ENCODE peak calls at places on chromosomes 2 and 18, in seven cellular contexts. One of them, this sample, is unnamed.
A peak's percentile ranks its signal among the peaks of the same experiment; 100 is the strongest.

GRCh38 chr2:156935611-156936010 is 321.9 kb upstream of the GALNT5 start:
- DNase-seq in H1: no peak
- DNase-seq in GM12878: no peak
- DNase-seq in SK-N-SH: no peak
- DNase-seq in HepG2: no peak
- DNase-seq in GM12891: no peak
- DNase-seq in K562: no peak
- DNase-seq in this sample: no peak

GRCh38 chr18:44973282-44973681 is 292.6 kb downstream of the SETBP1 start:
- DNase-seq in GM12878: no peak
- DNase-seq in K562: no peak
- DNase-seq in HepG2: no peak
- DNase-seq in GM12891: no peak
- DNase-seq in SK-N-SH: no peak
- DNase-seq in H1: no peak
- DNase-seq in this sample: no peak

GRCh38 chr2:41410011-41410410 is 637.8 kb upstream of the PKDCC start:
- DNase-seq in H1: no peak
- DNase-seq in SK-N-SH: no peak
- DNase-seq in GM12891: no peak
- DNase-seq in K562: no peak
- DNase-seq in HepG2: no peak
- DNase-seq in GM12878: no peak
- DNase-seq in this sample: no peak

GRCh38 chr2:141710589-141711239 is 420.1 kb downstream of the LRP1B start:
- DNase-seq in K562: no peak
- DNase-seq in SK-N-SH: no peak
- DNase-seq in HepG2: no peak
- DNase-seq in GM12891: no peak
- DNase-seq in H1: no peak
- DNase-seq in GM12878: no peak
- DNase-seq in this sample: no peak

GRCh38 chr2:233470007-233470687 is 96.4 kb downstream of the USP40 start:
- DNase-seq in SK-N-SH: peak; percentile 50
- DNase-seq in HepG2: no peak
- DNase-seq in GM12878: no peak
- DNase-seq in K562: peak; percentile 43
- DNase-seq in GM12891: no peak
- DNase-seq in H1: no peak
- DNase-seq in this sample: no peak

GRCh38 chr2:119753041-119753929 is 6.4 kb upstream of the PTPN4 start:
- DNase-seq in K562: peak; percentile 56
- DNase-seq in H1: no peak
- DNase-seq in GM12891: no peak
- DNase-seq in HepG2: peak; percentile 61
- DNase-seq in GM12878: no peak
- DNase-seq in SK-N-SH: peak; percentile 56
- DNase-seq in this sample: no peak

GRCh38 chr2:162490052-162490717 is 146.3 kb downstream of the GCA start:
- DNase-seq in H1: no peak
- DNase-seq in GM12878: peak; percentile 24
- DNase-seq in HepG2: peak; percentile 17
- DNase-seq in SK-N-SH: no peak
- DNase-seq in K562: no peak
- DNase-seq in GM12891: no peak
- DNase-seq in this sample: no peak

GRCh38 chr18:48649231-48649630 is 110.4 kb downstream of the CTIF start:
- DNase-seq in H1: no peak
- DNase-seq in GM12878: no peak
- DNase-seq in HepG2: peak; percentile 70
- DNase-seq in GM12891: no peak
- DNase-seq in K562: no peak
- DNase-seq in SK-N-SH: no peak
- DNase-seq in this sample: no peak

GRCh38 chr18:2425426-2426317 is 145.6 kb downstream of the METTL4 start:
- DNase-seq in HepG2: no peak
- DNase-seq in H1: no peak
- DNase-seq in GM12878: no peak
- DNase-seq in K562: no peak
- DNase-seq in GM12891: no peak
- DNase-seq in SK-N-SH: no peak
- DNase-seq in this sample: no peak

GRCh38 chr2:146978891-146979555 is 865.8 kb upstream of the ACVR2A start:
- DNase-seq in SK-N-SH: no peak
- DNase-seq in K562: no peak
- DNase-seq in H1: no peak
- DNase-seq in GM12891: no peak
- DNase-seq in HepG2: no peak
- DNase-seq in GM12878: no peak
- DNase-seq in this sample: no peak

GRCh38 chr18:9673296-9674251 is 34.5 kb upstream of the RAB31 start:
- DNase-seq in SK-N-SH: peak; percentile 38
- DNase-seq in HepG2: peak; percentile 86
- DNase-seq in GM12878: peak; percentile 99
- DNase-seq in K562: peak; percentile 55
- DNase-seq in GM12891: peak; percentile 73
- DNase-seq in H1: no peak
- DNase-seq in this sample: peak; percentile 72
- TF ChIP-seq TAF1 in SK-N-SH: no peak
- TF ChIP-seq TAF1 in HepG2: no peak
- TF ChIP-seq TAF1 in GM12878: peak; percentile 6
- TF ChIP-seq TAF1 in K562: no peak
- TF ChIP-seq TAF1 in GM12891: no peak
- TF ChIP-seq TAF1 in H1: no peak
- TF ChIP-seq TAF1 in this sample: no peak

GRCh38 chr2:226684563-226684959 is 115.1 kb downstream of the IRS1 start:
- DNase-seq in GM12891: no peak
- DNase-seq in GM12878: no peak
- DNase-seq in H1: no peak
- DNase-seq in SK-N-SH: no peak
- DNase-seq in K562: no peak
- DNase-seq in HepG2: no peak
- DNase-seq in this sample: no peak
- TF ChIP-seq POLR2AphosphoS5 in GM12891: no peak
- TF ChIP-seq POLR2AphosphoS5 in GM12878: no peak
- TF ChIP-seq POLR2AphosphoS5 in H1: no peak
- TF ChIP-seq POLR2AphosphoS5 in SK-N-SH: no peak
- TF ChIP-seq POLR2AphosphoS5 in K562: no peak
- TF ChIP-seq POLR2AphosphoS5 in HepG2: no peak
- TF ChIP-seq POLR2AphosphoS5 in this sample: no peak

GRCh38 chr2:11123856-11124759 is 31.2 kb upstream of the SLC66A3 start:
- DNase-seq in K562: peak; percentile 74
- DNase-seq in HepG2: peak; percentile 43
- DNase-seq in GM12891: peak; percentile 78
- DNase-seq in SK-N-SH: peak; percentile 92
- DNase-seq in H1: peak; percentile 47
- DNase-seq in GM12878: no peak
- DNase-seq in this sample: peak; percentile 72
- TF ChIP-seq TAF1 in K562: no peak
- TF ChIP-seq TAF1 in HepG2: no peak
- TF ChIP-seq TAF1 in GM12891: no peak
- TF ChIP-seq TAF1 in SK-N-SH: no peak
- TF ChIP-seq TAF1 in H1: no peak
- TF ChIP-seq TAF1 in GM12878: no peak
- TF ChIP-seq TAF1 in this sample: no peak

GRCh38 chr2:223995569-223995968 is 38.3 kb downstream of the MRPL44 start:
- DNase-seq in GM12878: no peak
- DNase-seq in GM12891: no peak
- DNase-seq in H1: no peak
- DNase-seq in K562: no peak
- DNase-seq in SK-N-SH: no peak
- DNase-seq in HepG2: peak; percentile 47
- DNase-seq in this sample: no peak
- TF ChIP-seq POLR2AphosphoS5 in GM12878: no peak
- TF ChIP-seq POLR2AphosphoS5 in GM12891: no peak
- TF ChIP-seq POLR2AphosphoS5 in H1: no peak
- TF ChIP-seq POLR2AphosphoS5 in K562: no peak
- TF ChIP-seq POLR2AphosphoS5 in SK-N-SH: no peak
- TF ChIP-seq POLR2AphosphoS5 in HepG2: no peak
- TF ChIP-seq POLR2AphosphoS5 in this sample: no peak

DNA sequence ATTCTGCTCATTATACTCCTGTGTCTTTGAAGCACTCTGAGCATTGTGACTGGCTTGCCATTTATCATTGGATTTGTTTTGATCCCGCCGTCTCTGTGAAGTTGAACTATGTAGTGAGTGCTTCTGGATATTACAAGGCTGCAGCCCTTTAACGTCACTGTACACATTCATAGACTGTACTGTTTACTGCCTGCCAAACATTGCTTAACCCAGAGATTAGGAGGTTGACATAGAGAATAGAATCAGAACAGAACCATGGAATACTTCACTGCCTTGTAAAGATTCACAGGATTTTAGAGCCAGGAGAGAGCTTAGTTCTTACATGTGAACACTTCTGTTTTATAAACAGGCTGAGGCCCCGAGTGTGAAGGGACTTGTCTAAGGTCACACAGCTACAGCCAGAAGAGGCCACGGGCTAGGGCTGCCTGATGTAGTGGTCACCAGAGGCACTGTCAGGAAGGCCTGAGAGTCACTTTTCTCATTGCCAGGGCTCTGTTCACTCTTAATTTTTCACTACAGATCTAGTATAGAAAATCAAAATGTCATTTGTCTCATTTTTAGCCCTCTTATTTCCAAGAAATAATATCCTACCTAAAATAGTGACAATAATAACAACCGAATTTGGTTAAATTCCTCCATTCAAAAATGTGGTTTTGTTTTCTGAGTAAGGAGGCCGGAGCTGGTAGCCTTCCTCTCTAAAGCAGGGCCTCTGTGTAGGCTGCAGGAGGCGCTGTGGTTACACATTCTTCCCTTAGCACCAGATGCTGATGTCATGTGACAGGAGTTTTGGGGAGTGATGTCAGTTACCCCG is 87.9 kb downstream of the UGGT1 start:
- DNase-seq in HepG2: peak; percentile 100
- DNase-seq in SK-N-SH: peak; percentile 59
- DNase-seq in H1: peak; percentile 17
- DNase-seq in GM12891: no peak
- DNase-seq in K562: peak; percentile 49
- DNase-seq in GM12878: no peak
- DNase-seq in this sample: no peak
- TF ChIP-seq TAF1 in HepG2: no peak
- TF ChIP-seq TAF1 in SK-N-SH: no peak
- TF ChIP-seq TAF1 in H1: no peak
- TF ChIP-seq TAF1 in GM12891: no peak
- TF ChIP-seq TAF1 in K562: no peak
- TF ChIP-seq TAF1 in GM12878: no peak
- TF ChIP-seq TAF1 in this sample: no peak

This sample was measured in GM12892.